ENCODE peak calls at places on chromosomes 3 and 15, in nine cellular contexts. L is endothelial cell; Q is fibroblast of pulmonary artery; F is psoas muscle; Y is HFFc6; B is GM13977; N is GM23338; U is foreskin keratinocyte; A is CD4-positive, alpha-beta T cell. P is an unnamed sample.

GRCh38 chr3:39378092-39378491 is 5.1 kb upstream of the SLC25A38 start:
- DNase-seq in Y (peak), B (peak), N (peak), A (peak), L (peak), U (peak), Q (peak), F (no peak), P (no peak)

GRCh38 chr15:60793656-60794055 is 314.7 kb upstream of the ICE2 start:
- DNase-seq in U (no peak), Q (no peak), L (no peak), F (no peak), Y (no peak), N (no peak), A (no peak), B (no peak), P (no peak)

GRCh38 chr15:77070500-77071337 is at the start of gene TSPAN3:
- DNase-seq in U (peak), B (peak), L (peak), N (peak), Y (peak), Q (peak), F (peak), A (peak), P (peak)

GRCh38 chr3:42610978-42611377 is 10.5 kb downstream of the NKTR start:
- DNase-seq in L (no peak), B (no peak), Y (no peak), Q (no peak), A (no peak), U (no peak), N (no peak), F (no peak), P (no peak)

GRCh38 chr3:152505926-152506325 is 237.2 kb downstream of the MBNL1 start:
- DNase-seq in F (no peak), N (no peak), Q (no peak), L (no peak), Y (no peak), U (no peak), B (no peak), A (no peak), P (peak)

GRCh38 chr15:57034613-57035012 is 116.2 kb downstream of the TCF12 start:
- DNase-seq in N (no peak), L (no peak), B (no peak), Q (no peak), F (no peak), U (no peak), Y (no peak), A (no peak), P (no peak)

GRCh38 chr15:100943074-100943473 is 23.9 kb downstream of the LRRK1 start:
- DNase-seq in F (no peak), Y (no peak), B (no peak), A (no peak), L (no peak), U (no peak), N (no peak), Q (no peak), P (no peak)

GRCh38 chr15:33618300-33618699 is 307.5 kb downstream of the RYR3 start:
- DNase-seq in N (no peak), Q (peak), U (no peak), B (no peak), Y (no peak), A (no peak), F (no peak), L (no peak), P (no peak)

GRCh38 chr15:74723754-74724334 is 1.5 kb downstream of the CYP1A1 start:
- DNase-seq in A (no peak), F (no peak), L (peak), U (peak), Y (peak), N (peak), B (peak), Q (peak), P (no peak)

GRCh38 chr3:73805435-73805834 is 180.7 kb upstream of the PDZRN3 start:
- DNase-seq in N (no peak), F (peak), Y (no peak), U (no peak), B (no peak), L (no peak), Q (no peak), A (no peak), P (no peak)

GRCh38 chr15:53251998-53252397 is 461.9 kb upstream of the ONECUT1 start:
- DNase-seq in B (no peak), Q (no peak), F (no peak), L (no peak), U (no peak), N (no peak), Y (no peak), A (no peak), P (no peak)

GRCh38 chr3:72042397-72043211 is 257.7 kb upstream of the PROK2 start:
- DNase-seq in A (no peak), L (no peak), Q (peak), N (no peak), Y (peak), U (no peak), B (no peak), F (no peak), P (no peak)

GRCh38 chr3:126473292-126474168 is 2.2 kb downstream of the ZXDC start:
- DNase-seq in Y (no peak), N (no peak), Q (no peak), A (no peak), U (no peak), B (no peak), F (peak), L (no peak), P (no peak)

GRCh38 chr3:185400866-185401265 is 37.9 kb downstream of the MAP3K13 start:
- DNase-seq in A (no peak), U (peak), Q (no peak), F (no peak), N (no peak), L (no peak), Y (no peak), B (no peak), P (no peak)

GRCh38 chr3:7209098-7209497 is 348.2 kb downstream of the GRM7 start:
- DNase-seq in F (no peak), Q (no peak), A (no peak), Y (no peak), U (no peak), B (no peak), L (no peak), N (no peak), P (no peak)
- TF ChIP-seq CTCF in F (no peak), Q (no peak), A (no peak), Y (no peak), U (no peak), B (no peak), L (no peak), N (no peak), P (no peak)

GRCh38 chr3:67863869-67864268 is 209.5 kb upstream of the SUCLG2 start:
- DNase-seq in B (no peak), F (no peak), L (peak), Y (no peak), U (no peak), Q (no peak), N (peak), A (no peak), P (no peak)
- TF ChIP-seq CTCF in B (peak), F (no peak), L (peak), Y (peak), U (peak), Q (peak), N (peak), A (no peak), P (peak)

DNA sequence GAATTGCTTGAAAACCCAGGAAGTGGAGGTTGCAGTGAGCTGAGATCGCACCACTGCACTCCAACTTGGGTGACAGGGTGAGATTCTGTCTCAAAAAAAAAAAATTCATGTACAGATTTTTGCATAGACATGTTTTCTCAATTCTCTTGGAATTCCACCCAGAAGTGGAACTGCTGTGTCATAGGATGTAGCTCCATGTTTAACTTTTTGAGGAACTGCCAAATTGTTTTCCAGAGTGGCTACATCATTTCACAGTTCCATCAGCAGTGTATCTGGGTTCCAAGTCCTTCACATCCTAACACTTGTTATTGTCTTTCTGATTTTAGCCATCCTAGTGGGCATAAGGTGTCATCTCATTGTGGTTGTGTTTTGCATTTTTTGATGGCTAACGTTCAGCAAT is 9.9 kb downstream of the CAPN7 start:
- DNase-seq in Q (peak), Y (no peak), F (no peak), N (no peak), U (no peak), L (no peak), B (no peak), A (no peak), P (no peak)
- TF ChIP-seq CTCF in Q (no peak), Y (no peak), F (no peak), N (no peak), U (no peak), L (no peak), B (no peak), A (no peak), P (no peak)

DNA sequence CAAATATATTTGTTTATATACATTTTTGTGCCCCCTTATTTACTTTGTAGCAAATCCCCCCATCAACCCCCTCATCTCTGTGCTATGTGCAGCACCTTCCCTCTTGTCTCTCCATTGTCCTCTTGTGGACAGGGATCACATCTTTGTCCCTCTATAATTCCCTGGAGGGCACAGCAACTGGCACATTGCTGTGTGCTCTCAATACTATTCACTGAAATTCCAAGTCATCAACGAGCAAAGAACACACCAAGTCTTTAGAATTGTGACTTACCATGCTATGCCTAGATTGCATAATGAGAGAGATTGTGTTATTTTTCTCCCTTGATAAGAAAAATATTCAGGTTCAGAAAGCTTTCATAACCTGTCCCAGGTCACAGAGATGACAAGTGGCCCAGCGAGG is 54.6 kb upstream of the ACAN start:
- DNase-seq in U (no peak), Y (no peak), B (no peak), A (no peak), F (no peak), L (no peak), Q (no peak), N (no peak), P (no peak)
- TF ChIP-seq CTCF in U (no peak), Y (no peak), B (no peak), A (no peak), F (no peak), L (no peak), Q (no peak), N (no peak), P (no peak)

GRCh38 chr15:46265664-46266063 is 630.8 kb downstream of the SQOR start:
- DNase-seq in B (no peak), U (no peak), Y (no peak), N (no peak), L (no peak), Q (no peak), F (no peak), A (no peak), P (no peak)

GRCh38 chr15:46266691-46267090 is 631.9 kb downstream of the SQOR start:
- DNase-seq in Y (no peak), A (no peak), B (no peak), Q (no peak), N (no peak), F (no peak), L (no peak), U (no peak), P (no peak)

DNA sequence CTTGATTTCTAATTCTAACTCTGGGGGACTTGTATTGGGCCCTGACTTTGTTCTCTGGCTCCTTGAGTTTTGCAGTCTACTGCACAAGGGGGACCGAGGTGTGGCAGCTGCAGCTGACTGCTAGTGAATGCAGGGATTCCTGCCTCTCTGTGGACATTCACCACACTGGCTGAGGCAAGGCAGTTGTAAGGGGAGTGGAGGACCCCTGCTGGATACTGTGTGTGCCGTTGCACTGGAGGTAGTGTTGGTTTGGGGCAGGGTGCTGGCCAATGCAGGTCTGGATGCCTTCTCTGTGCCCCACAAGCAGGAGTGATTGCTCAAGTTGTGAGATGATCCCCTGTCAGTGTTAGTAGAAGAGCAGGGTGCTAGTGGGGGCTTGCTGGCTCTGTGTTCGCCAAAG is 626.1 kb downstream of the SQOR start:
- DNase-seq in Y (no peak), F (no peak), U (no peak), N (peak), A (no peak), B (no peak), Q (no peak), L (no peak), P (no peak)
- TF ChIP-seq CTCF in Y (no peak), F (no peak), U (no peak), N (peak), A (no peak), B (no peak), Q (no peak), L (no peak), P (no peak)

DNA sequence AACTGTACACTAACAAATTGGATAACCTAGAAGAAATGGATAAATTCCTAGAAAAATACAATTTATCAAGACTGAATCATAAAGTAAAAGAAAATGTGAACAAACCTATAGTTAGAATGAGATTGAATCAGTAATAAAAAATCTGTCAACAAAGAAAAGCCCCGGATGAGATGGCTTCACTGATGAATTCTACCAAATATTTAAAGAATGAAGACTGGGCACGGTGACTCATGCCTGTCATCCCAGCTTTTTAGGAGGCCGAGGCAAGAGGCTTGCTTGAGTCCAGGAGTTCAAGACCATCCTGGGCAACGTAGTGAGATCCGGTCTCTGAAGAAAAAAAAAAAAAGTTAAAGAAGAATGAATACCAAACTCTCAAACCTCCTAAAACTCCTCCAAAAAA is 17.7 kb upstream of the AP4E1 start:
- DNase-seq in Y (no peak), N (no peak), U (peak), Q (no peak), B (no peak), A (no peak), F (no peak), L (no peak), P (no peak)
- TF ChIP-seq CTCF in Y (no peak), N (no peak), U (no peak), Q (no peak), B (no peak), A (no peak), F (no peak), L (no peak), P (no peak)

GRCh38 chr3:76943671-76944070 is 96.2 kb upstream of the ROBO2 start:
- DNase-seq in B (no peak), Q (no peak), Y (no peak), L (no peak), N (no peak), U (no peak), F (no peak), A (no peak), P (no peak)

GRCh38 chr3:76954412-76954811 is 85.5 kb upstream of the ROBO2 start:
- DNase-seq in B (no peak), N (no peak), Q (no peak), Y (no peak), L (no peak), U (no peak), A (no peak), F (no peak), P (no peak)

GRCh38 chr3:76950590-76950989 is 89.3 kb upstream of the ROBO2 start:
- DNase-seq in A (no peak), N (no peak), U (no peak), B (no peak), L (no peak), Y (no peak), F (no peak), Q (no peak), P (no peak)

GRCh38 chr3:76949033-76949432 is 90.9 kb upstream of the ROBO2 start:
- DNase-seq in F (no peak), B (no peak), A (no peak), N (no peak), L (no peak), U (no peak), Y (no peak), Q (no peak), P (no peak)

GRCh38 chr3:76949462-76949861 is 90.4 kb upstream of the ROBO2 start:
- DNase-seq in U (no peak), B (no peak), A (no peak), F (no peak), L (no peak), Y (no peak), Q (no peak), N (no peak), P (no peak)
- TF ChIP-seq CTCF in U (no peak), B (no peak), A (no peak), F (no peak), L (no peak), Y (no peak), Q (no peak), N (no peak), P (no peak)

GRCh38 chr3:57810471-57811144 is 54.5 kb downstream of the SLMAP start:
- DNase-seq in U (no peak), F (no peak), L (no peak), B (no peak), Y (no peak), N (no peak), A (no peak), Q (no peak), P (no peak)

GRCh38 chr3:57805674-57806073 is 49.6 kb downstream of the SLMAP start:
- DNase-seq in N (peak), Y (peak), B (no peak), U (peak), F (no peak), A (no peak), Q (peak), L (no peak), P (no peak)

GRCh38 chr3:57809609-57809968 is 53.5 kb downstream of the SLMAP start:
- DNase-seq in A (no peak), U (no peak), F (no peak), N (no peak), Q (no peak), B (no peak), L (no peak), Y (no peak), P (no peak)

GRCh38 chr3:57810048-57810447 is 53.9 kb downstream of the SLMAP start:
- DNase-seq in A (no peak), Q (no peak), L (no peak), U (no peak), Y (no peak), F (no peak), N (no peak), B (no peak), P (no peak)

GRCh38 chr3:57808961-57809608 is 53.0 kb downstream of the SLMAP start:
- DNase-seq in F (no peak), B (no peak), N (no peak), Y (no peak), L (no peak), Q (no peak), U (no peak), A (no peak), P (no peak)
- TF ChIP-seq CTCF in F (no peak), B (no peak), N (no peak), Y (no peak), L (no peak), Q (no peak), U (no peak), A (no peak), P (no peak)

GRCh38 chr3:10692039-10692438 is 124.0 kb upstream of the SLC6A11 start:
- DNase-seq in Y (no peak), Q (no peak), A (no peak), F (no peak), U (no peak), B (no peak), L (no peak), N (no peak), P (no peak)

GRCh38 chr3:10694194-10694593 is 121.8 kb upstream of the SLC6A11 start:
- DNase-seq in N (no peak), Y (no peak), Q (no peak), F (no peak), U (no peak), A (no peak), B (no peak), L (no peak), P (no peak)

GRCh38 chr3:10697918-10698317 is 118.1 kb upstream of the SLC6A11 start:
- DNase-seq in B (no peak), Y (peak), A (no peak), F (no peak), Q (no peak), U (no peak), N (peak), L (no peak), P (no peak)

GRCh38 chr3:10695595-10696285 is 120.3 kb upstream of the SLC6A11 start:
- DNase-seq in Q (no peak), N (no peak), Y (no peak), L (no peak), B (no peak), F (no peak), U (no peak), A (no peak), P (no peak)

DNA sequence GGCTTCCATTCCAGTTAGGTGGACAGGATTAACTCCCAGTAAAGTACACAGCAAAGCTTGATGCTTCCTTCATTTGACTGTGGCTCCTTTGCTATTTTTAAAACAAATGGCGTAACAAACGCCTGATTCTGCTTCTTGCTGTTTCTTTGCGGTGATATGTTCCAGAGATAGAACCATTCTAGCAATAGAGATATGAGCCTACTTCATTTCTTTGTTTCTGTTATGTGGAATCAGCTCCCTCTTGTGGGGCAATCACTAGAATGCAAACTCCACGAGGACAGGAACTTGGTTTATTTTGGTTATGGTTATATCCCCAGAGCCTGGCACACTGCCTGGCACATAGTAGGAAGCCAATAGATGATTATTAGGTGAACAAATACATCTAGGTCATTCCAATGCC is 122.6 kb upstream of the SLC6A11 start:
- DNase-seq in U (no peak), B (no peak), Q (no peak), Y (peak), N (peak), L (no peak), F (no peak), A (no peak), P (no peak)
- TF ChIP-seq CTCF in U (peak), B (peak), Q (no peak), Y (peak), N (peak), L (no peak), F (peak), A (no peak), P (peak)

GRCh38 chr3:23431759-23432158 is 228.6 kb downstream of the UBE2E2 start:
- DNase-seq in Y (no peak), U (peak), L (no peak), B (no peak), F (no peak), A (no peak), Q (no peak), N (no peak), P (no peak)
- TF ChIP-seq CTCF in Y (no peak), U (no peak), L (no peak), B (no peak), F (no peak), A (no peak), Q (no peak), N (no peak), P (no peak)

P was measured in GM12864.